ENCODE peak calls at places on chromosomes 6 and 20, in four cellular contexts. I, X, K and F are unnamed samples.

GRCh38 chr20:1840865-1841553 is 54.2 kb upstream of the SIRPA start:
- DNase-seq in I (no peak), X (peak; percentile 47), K (no peak), F (no peak)

GRCh38 chr6:134035823-134036296 is 16.6 kb downstream of the SLC2A12 start:
- DNase-seq in I (peak; percentile 15), X (peak; percentile 67), K (no peak), F (peak; percentile 72)

GRCh38 chr20:59469266-59470252 is 134.8 kb upstream of the PHACTR3 start:
- DNase-seq in I (no peak), X (no peak), K (no peak), F (no peak)

GRCh38 chr20:63831696-63832686 is 927 bp upstream of the ZBTB46 start:
- DNase-seq in I (peak; percentile 63), X (peak; percentile 22), K (no peak), F (no peak)

GRCh38 chr6:2108700-2109306 is 136.6 kb downstream of the GMDS start:
- DNase-seq in I (no peak), X (no peak), K (no peak), F (peak; percentile 27)

GRCh38 chr6:32842690-32843089 is 1.2 kb downstream of the PSMB8 start:
- DNase-seq in I (no peak), X (no peak), K (no peak), F (no peak)

GRCh38 chr6:6856538-6857523 is 250.9 kb upstream of the RREB1 start:
- DNase-seq in I (peak; percentile 76), X (peak; percentile 63), K (peak; percentile 28), F (no peak)

GRCh38 chr20:40643891-40644290 is 45.1 kb downstream of the MAFB start:
- DNase-seq in I (no peak), X (no peak), K (no peak), F (no peak)

GRCh38 chr6:93165850-93166249 is 253.5 kb downstream of the EPHA7 start:
- DNase-seq in I (no peak), X (no peak), K (no peak), F (peak; percentile 20)

GRCh38 chr6:100719883-100720682 is 161.0 kb downstream of the ASCC3 start:
- DNase-seq in I (peak; percentile 19), X (peak; percentile 48), K (no peak), F (peak; percentile 47)

GRCh38 chr20:52972190-52972937 is at the start of gene TSHZ2:
- DNase-seq in I (peak; percentile 51), X (peak; percentile 83), K (no peak), F (no peak)

GRCh38 chr6:37868447-37868825 is 48.9 kb downstream of the ZFAND3 start:
- DNase-seq in I (no peak), X (peak; percentile 82), K (no peak), F (no peak)

GRCh38 chr6:130489514-130489913 is 123.7 kb downstream of the TMEM200A start:
- DNase-seq in I (no peak), X (no peak), K (no peak), F (no peak)

GRCh38 chr6:28947067-28947765 is 23.4 kb upstream of the TRIM27 start:
- DNase-seq in I (no peak), X (no peak), K (no peak), F (no peak)

GRCh38 chr6:6724319-6725119 is 136.0 kb downstream of the LY86 start:
- DNase-seq in I (peak; percentile 84), X (peak; percentile 90), K (no peak), F (peak; percentile 58)

GRCh38 chr6:20439558-20439957 is 37.9 kb downstream of the E2F3 start:
- DNase-seq in I (no peak), X (no peak), K (no peak), F (no peak)

GRCh38 chr20:46458891-46459750 is 52.7 kb upstream of the ELMO2 start:
- DNase-seq in I (peak; percentile 89), X (no peak), K (no peak), F (no peak)

GRCh38 chr20:46893877-46894578 is 615 bp upstream of the EYA2 start:
- DNase-seq in I (no peak), X (no peak), K (no peak), F (no peak)

GRCh38 chr6:18362058-18362561 is 25.0 kb upstream of the RNF144B start:
- DNase-seq in I (no peak), X (peak; percentile 92), K (no peak), F (no peak)

GRCh38 chr6:31042801-31043200 is 32.5 kb downstream of the MUC22 start:
- DNase-seq in I (peak; percentile 59), X (peak; percentile 63), K (no peak), F (no peak)

GRCh38 chr6:147161974-147162495 is 42.2 kb upstream of the STXBP5 start:
- DNase-seq in I (peak; percentile 23), X (peak; percentile 17), K (no peak), F (no peak)

GRCh38 chr20:11469795-11470495 is 447.7 kb upstream of the BTBD3 start:
- DNase-seq in I (no peak), X (no peak), K (no peak), F (no peak)

GRCh38 chr6:45838996-45839395 is 176.7 kb downstream of the CLIC5 start:
- DNase-seq in I (no peak), X (no peak), K (no peak), F (no peak)

GRCh38 chr6:162698004-162698403 is 29.6 kb downstream of the PRKN start:
- DNase-seq in I (no peak), X (no peak), K (no peak), F (no peak)

GRCh38 chr20:33995053-33995816 is 1.5 kb downstream of the RALY start:
- DNase-seq in I (peak; percentile 21), X (peak; percentile 60), K (no peak), F (peak; percentile 34)

GRCh38 chr20:51366155-51366886 is 176.2 kb downstream of the NFATC2 start:
- DNase-seq in I (peak; percentile 73), X (peak; percentile 100), K (peak; percentile 53), F (peak; percentile 96)

GRCh38 chr6:109503327-109504224 is 20.6 kb upstream of the ZBTB24 start:
- DNase-seq in I (no peak), X (no peak), K (no peak), F (peak; percentile 79)

GRCh38 chr6:50819906-50820589 is 1.4 kb downstream of the TFAP2B start:
- DNase-seq in I (no peak), X (peak; percentile 8), K (no peak), F (peak; percentile 71)
- H3K27me3 ChIP-seq in I (peaks cover 86% of the 10 kb centered on the region), X (peaks cover 79% of the 10 kb centered on the region), K (peaks cover 13% of the 10 kb centered on the region), F (no peaks in the 10 kb centered on the region)

GRCh38 chr20:44576297-44576696 is 6.1 kb upstream of the PKIG start:
- DNase-seq in I (no peak), X (peak; percentile 48), K (no peak), F (no peak)
- H3K4me1 ChIP-seq in I (peaks cover 14% of the 10 kb centered on the region), X (peaks cover 43% of the 10 kb centered on the region), K (peaks cover 18% of the 10 kb centered on the region), F (peaks cover 8% of the 10 kb centered on the region)

DNA sequence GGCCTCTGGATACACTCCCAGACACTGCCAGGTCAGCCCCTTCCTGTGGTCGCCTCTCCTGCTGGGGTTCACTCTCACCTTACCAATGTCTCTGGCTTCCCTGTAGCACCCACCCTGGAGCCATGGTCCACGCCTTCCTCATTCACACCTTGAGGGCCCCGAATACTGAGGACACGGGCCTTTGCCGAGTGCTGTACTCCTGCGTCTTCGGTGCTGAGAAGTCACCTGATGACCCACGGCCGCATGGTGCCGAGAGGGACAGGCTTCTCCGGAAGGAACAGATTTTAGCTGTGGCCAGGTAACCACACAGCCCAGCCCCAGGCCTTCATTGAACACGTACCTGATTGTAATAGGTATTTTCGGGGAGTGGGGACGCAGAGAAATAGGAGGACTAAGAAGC is 1.6 kb downstream of the AP5S1 start:
- DNase-seq in I (no peak), X (no peak), K (no peak), F (no peak)
- H3K27me3 ChIP-seq in I (no peaks in the 10 kb centered on the region), X (no peaks in the 10 kb centered on the region), K (no peaks in the 10 kb centered on the region), F (no peaks in the 10 kb centered on the region)

DNA sequence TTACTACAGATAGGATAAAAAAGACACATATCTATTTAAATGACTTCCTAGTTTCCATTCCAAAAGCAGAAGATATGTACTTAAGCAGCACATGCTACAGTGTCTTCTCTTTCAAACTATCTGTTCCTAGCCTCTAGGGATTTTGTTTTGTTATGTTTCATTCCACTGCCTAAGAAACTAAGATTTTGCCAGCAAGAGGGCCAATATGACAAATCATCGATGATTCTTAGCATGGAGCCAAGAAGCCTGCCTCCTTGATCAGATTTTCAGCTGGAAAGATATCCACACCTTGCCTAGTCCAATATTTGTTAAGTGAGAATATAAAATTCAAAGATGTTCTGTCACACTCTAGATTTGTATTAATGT is 7.0 kb downstream of the SNX5 start:
- DNase-seq in I (no peak), X (peak; percentile 71), K (no peak), F (no peak)
- H3K4me1 ChIP-seq in I (peaks cover 82% of the 10 kb centered on the region), X (peaks cover 86% of the 10 kb centered on the region), K (peaks cover 48% of the 10 kb centered on the region), F (peaks cover 39% of the 10 kb centered on the region)